ENCODE peak calls at places on chromosomes 16 and 17, in ten cellular contexts. U is breast epithelium, Y is AG10803, N is RWPE1, F is neural progenitor cell, T is AG09319, I is right lobe of liver, X is right atrium auricular region, H is endodermal cell, M is BJ. D is an unnamed sample.

GRCh38 chr16:19884611-19885455 is at the start of gene GPRC5B:
- DNase-seq in U (no peak), Y (no peak), N (peak), F (peak), T (no peak), I (peak), X (no peak), H (peak), M (no peak), D (no peak)

GRCh38 chr16:53626161-53626560 is 77.5 kb downstream of the RPGRIP1L start:
- DNase-seq in U (no peak), Y (no peak), N (no peak), F (no peak), T (no peak), I (no peak), X (no peak), H (no peak), M (no peak), D (no peak)

GRCh38 chr17:17206149-17206912 is at the start of gene PLD6:
- DNase-seq in U (peak), Y (peak), N (peak), F (no peak), T (peak), I (peak), X (peak), H (no peak), M (no peak), D (no peak)

GRCh38 chr17:39639566-39640458 is 2.9 kb downstream of the STARD3 start:
- DNase-seq in U (no peak), Y (no peak), N (no peak), F (no peak), T (no peak), I (no peak), X (no peak), H (no peak), M (no peak), D (no peak)

GRCh38 chr17:16872351-16872751 is 99.6 kb downstream of the TNFRSF13B start:
- DNase-seq in U (peak), Y (peak), N (no peak), F (no peak), T (no peak), I (no peak), X (no peak), H (peak), M (no peak), D (no peak)

GRCh38 chr17:68561319-68561718 is 39.8 kb downstream of the FAM20A start:
- DNase-seq in U (no peak), Y (no peak), N (no peak), F (no peak), T (no peak), I (no peak), X (no peak), H (no peak), M (no peak), D (no peak)

GRCh38 chr16:6684076-6684673 is 648.5 kb upstream of the RBFOX1 start:
- DNase-seq in U (no peak), Y (no peak), N (peak), F (peak), T (no peak), I (no peak), X (no peak), H (peak), M (no peak), D (no peak)

GRCh38 chr16:78292726-78293380 is 193.4 kb downstream of the WWOX start:
- DNase-seq in U (no peak), Y (no peak), N (no peak), F (no peak), T (no peak), I (peak), X (no peak), H (no peak), M (no peak), D (no peak)

GRCh38 chr17:42192189-42193126 is 1.8 kb downstream of the GHDC start:
- DNase-seq in U (no peak), Y (no peak), N (no peak), F (no peak), T (no peak), I (no peak), X (no peak), H (no peak), M (no peak), D (no peak)

GRCh38 chr17:80277751-80278671 is 17.4 kb downstream of the RNF213 start:
- DNase-seq in U (peak), Y (no peak), N (no peak), F (no peak), T (no peak), I (no peak), X (no peak), H (no peak), M (no peak), D (no peak)

GRCh38 chr17:41697122-41697962 is 8.7 kb downstream of the EIF1 start:
- DNase-seq in U (no peak), Y (peak), N (no peak), F (no peak), T (no peak), I (peak), X (peak), H (peak), M (no peak), D (no peak)

GRCh38 chr17:40474419-40475002 is 26.9 kb downstream of the TNS4 start:
- DNase-seq in U (no peak), Y (no peak), N (no peak), F (no peak), T (no peak), I (no peak), X (no peak), H (peak), M (no peak), D (no peak)

GRCh38 chr17:69466905-69467630 is 52.6 kb downstream of the MAP2K6 start:
- DNase-seq in U (no peak), Y (peak), N (no peak), F (peak), T (no peak), I (no peak), X (no peak), H (peak), M (peak), D (no peak)

GRCh38 chr17:79931517-79932309 is 92.5 kb upstream of the CBX4 start:
- DNase-seq in U (no peak), Y (no peak), N (no peak), F (no peak), T (no peak), I (no peak), X (no peak), H (no peak), M (no peak), D (no peak)

GRCh38 chr17:83103938-83104311 is 24.5 kb downstream of the METRNL start:
- DNase-seq in U (no peak), Y (no peak), N (no peak), F (no peak), T (no peak), I (no peak), X (no peak), H (no peak), M (no peak), D (no peak)

DNA sequence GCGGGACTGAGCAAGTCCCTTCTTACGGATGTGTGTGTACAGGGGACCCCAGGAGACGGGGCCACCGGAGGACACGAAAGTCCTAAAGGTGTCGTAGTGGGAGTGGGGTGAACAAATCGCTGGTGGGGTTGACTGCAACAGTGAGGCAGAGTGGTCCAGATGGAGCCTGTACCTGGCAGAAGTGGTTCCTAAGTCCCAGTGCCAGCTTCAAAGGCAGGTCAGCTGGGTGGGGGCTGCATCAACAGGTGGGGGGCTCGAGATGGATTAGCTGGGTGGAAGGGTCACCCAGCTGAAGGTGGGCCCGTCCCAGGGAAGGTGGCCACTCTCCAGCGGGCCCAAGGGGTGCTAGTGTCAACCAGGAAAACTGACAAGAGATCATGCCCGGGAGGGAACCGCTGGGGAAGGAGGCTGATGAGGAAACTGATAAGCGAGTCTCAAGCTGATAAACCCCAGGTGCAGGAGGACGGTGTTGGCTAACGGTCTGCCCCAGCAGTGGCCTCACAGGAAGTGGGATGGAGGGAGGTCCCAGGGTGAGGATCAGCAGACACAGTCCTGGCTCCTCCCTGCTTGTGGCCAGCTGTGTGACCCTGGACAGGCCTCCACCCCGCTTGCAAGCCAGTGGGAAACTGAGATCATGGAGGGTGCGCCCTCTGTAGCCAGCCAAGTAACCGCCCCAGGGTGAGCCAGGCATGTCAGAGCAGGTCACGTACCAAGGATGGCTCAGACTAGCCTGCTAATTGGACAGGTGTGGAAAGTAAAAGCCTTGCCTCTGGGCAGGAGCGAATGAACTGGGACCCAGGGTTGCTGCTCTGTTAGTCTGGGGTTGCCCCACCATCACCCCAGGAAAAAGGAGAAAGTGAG is 1.0 kb downstream of the ORAI3 start:
- DNase-seq in U (peak), Y (peak), N (peak), F (peak), T (peak), I (peak), X (peak), H (peak), M (peak), D (no peak)
- TF ChIP-seq CTCF in U (no peak), Y (peak), N (no peak), F (peak), T (peak), I (peak), X (no peak), H (peak), M (no peak), D (no peak)

GRCh38 chr17:44733753-44734152 is 25.0 kb upstream of the ADAM11 start:
- DNase-seq in U (no peak), Y (no peak), N (peak), F (peak), T (no peak), I (no peak), X (no peak), H (peak), M (no peak), D (no peak)
- TF ChIP-seq CTCF in U (no peak), Y (no peak), N (no peak), F (peak), T (peak), I (peak), X (no peak), H (peak), M (peak), D (peak)

GRCh38 chr17:74567397-74567796 is at the start of gene CD300H:
- DNase-seq in U (no peak), Y (no peak), N (no peak), F (no peak), T (no peak), I (no peak), X (no peak), H (no peak), M (no peak), D (no peak)

GRCh38 chr17:74569001-74569391 is 1.7 kb upstream of the CD300H start:
- DNase-seq in U (no peak), Y (no peak), N (no peak), F (no peak), T (no peak), I (no peak), X (no peak), H (no peak), M (no peak), D (no peak)

GRCh38 chr17:74565116-74565515 is 2.2 kb downstream of the CD300H start:
- DNase-seq in U (no peak), Y (no peak), N (no peak), F (no peak), T (no peak), I (no peak), X (no peak), H (no peak), M (no peak), D (no peak)

GRCh38 chr17:74568116-74568873 is 986 bp upstream of the CD300H start:
- DNase-seq in U (no peak), Y (peak), N (no peak), F (no peak), T (no peak), I (no peak), X (no peak), H (no peak), M (no peak), D (no peak)

GRCh38 chr17:74566132-74566753 is 1.1 kb downstream of the CD300H start:
- DNase-seq in U (no peak), Y (peak), N (peak), F (peak), T (no peak), I (no peak), X (no peak), H (peak), M (no peak), D (no peak)
- TF ChIP-seq CTCF in U (no peak), Y (peak), N (peak), F (peak), T (peak), I (peak), X (no peak), H (peak), M (peak), D (peak)

GRCh38 chr17:43517161-43517560 is 29.0 kb downstream of the ETV4 start:
- DNase-seq in U (no peak), Y (peak), N (no peak), F (no peak), T (no peak), I (no peak), X (no peak), H (no peak), M (no peak), D (no peak)
- TF ChIP-seq CTCF in U (no peak), Y (no peak), N (no peak), F (no peak), T (no peak), I (no peak), X (no peak), H (no peak), M (no peak), D (no peak)

GRCh38 chr17:76868176-76868668 is at the start of gene MGAT5B:
- DNase-seq in U (peak), Y (peak), N (peak), F (peak), T (peak), I (peak), X (peak), H (peak), M (no peak), D (no peak)
- TF ChIP-seq CTCF in U (no peak), Y (peak), N (peak), F (peak), T (peak), I (peak), X (peak), H (peak), M (peak), D (peak)

DNA sequence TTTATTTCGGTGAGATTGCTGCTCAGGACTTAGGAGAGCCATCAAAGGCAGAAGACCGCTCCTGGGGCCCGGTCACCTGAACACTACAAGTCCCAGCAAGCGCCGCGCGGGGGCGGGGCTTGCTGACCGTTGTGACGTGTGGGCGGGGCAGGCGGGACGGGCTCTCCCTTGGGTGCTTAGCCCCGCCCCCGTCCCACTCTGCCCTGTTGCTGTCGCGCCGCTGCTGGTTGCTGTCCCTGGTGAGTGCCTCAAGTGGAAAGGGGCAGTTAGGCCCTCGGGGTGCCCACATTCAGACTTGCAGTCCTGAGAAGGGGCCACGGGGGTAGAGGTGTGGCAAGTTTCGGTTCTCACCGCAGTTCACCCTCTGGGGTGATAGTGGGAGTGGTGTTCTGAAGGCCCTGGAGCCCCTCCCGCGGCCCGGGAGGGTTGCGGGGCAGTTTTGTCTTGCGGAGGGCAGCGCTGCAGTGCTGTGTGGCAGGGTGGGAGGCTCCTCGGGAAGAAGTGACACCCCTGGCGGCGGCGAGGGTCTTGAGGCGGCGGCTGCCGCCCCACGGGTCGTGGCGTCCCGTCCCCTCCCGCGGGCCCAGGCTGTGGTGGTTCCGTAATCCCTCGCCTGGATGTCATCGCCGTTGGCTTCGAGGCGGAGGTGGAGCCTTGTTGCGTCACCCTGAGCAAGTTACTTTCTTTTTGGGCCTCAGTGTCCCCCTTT is at the start of gene CALCOCO2:
- DNase-seq in U (peak), Y (peak), N (peak), F (peak), T (peak), I (peak), X (peak), H (peak), M (peak), D (peak)
- TF ChIP-seq CTCF in U (peak), Y (peak), N (no peak), F (peak), T (no peak), I (peak), X (no peak), H (peak), M (no peak), D (no peak)

GRCh38 chr17:64147110-64148016 is 17.4 kb upstream of the ERN1 start:
- DNase-seq in U (no peak), Y (peak), N (peak), F (no peak), T (no peak), I (no peak), X (peak), H (peak), M (no peak), D (no peak)

GRCh38 chr17:64148017-64148631 is 18.2 kb upstream of the ERN1 start:
- DNase-seq in U (no peak), Y (peak), N (no peak), F (no peak), T (no peak), I (no peak), X (peak), H (peak), M (no peak), D (no peak)

GRCh38 chr17:64146418-64147109 is 16.6 kb upstream of the ERN1 start:
- DNase-seq in U (peak), Y (peak), N (peak), F (peak), T (peak), I (peak), X (peak), H (peak), M (no peak), D (no peak)

GRCh38 chr17:64145751-64146417 is 15.9 kb upstream of the ERN1 start:
- DNase-seq in U (peak), Y (peak), N (peak), F (peak), T (peak), I (peak), X (peak), H (peak), M (peak), D (peak)

DNA sequence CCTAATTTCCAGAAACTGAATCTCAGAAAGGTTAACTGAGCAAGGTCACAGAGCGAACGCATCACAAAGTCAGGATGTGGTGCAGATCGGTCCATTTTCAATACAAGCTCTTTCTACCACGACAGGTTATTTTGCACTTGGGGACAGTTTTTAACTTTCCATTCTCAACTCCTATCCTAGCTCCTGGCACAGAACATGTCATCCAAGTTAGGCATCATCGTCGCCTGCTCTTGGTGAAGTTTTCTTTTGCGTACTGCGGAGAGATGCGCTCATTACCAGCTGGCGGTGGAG is 15.5 kb upstream of the ERN1 start:
- DNase-seq in U (no peak), Y (no peak), N (no peak), F (no peak), T (no peak), I (no peak), X (no peak), H (no peak), M (no peak), D (no peak)
- TF ChIP-seq CTCF in U (no peak), Y (peak), N (no peak), F (no peak), T (peak), I (no peak), X (no peak), H (no peak), M (no peak), D (no peak)

GRCh38 chr17:73156887-73157870 is 7.6 kb upstream of the SSTR2 start:
- DNase-seq in U (no peak), Y (no peak), N (no peak), F (peak), T (no peak), I (no peak), X (no peak), H (peak), M (no peak), D (no peak)

GRCh38 chr17:73158133-73158532 is 6.7 kb upstream of the SSTR2 start:
- DNase-seq in U (no peak), Y (no peak), N (no peak), F (no peak), T (no peak), I (no peak), X (no peak), H (no peak), M (no peak), D (no peak)

GRCh38 chr17:73151888-73152633 is 12.7 kb upstream of the SSTR2 start:
- DNase-seq in U (no peak), Y (no peak), N (no peak), F (no peak), T (no peak), I (no peak), X (no peak), H (no peak), M (no peak), D (no peak)

GRCh38 chr17:73155410-73156165 is 9.2 kb upstream of the SSTR2 start:
- DNase-seq in U (no peak), Y (no peak), N (no peak), F (peak), T (no peak), I (no peak), X (no peak), H (peak), M (no peak), D (no peak)

DNA sequence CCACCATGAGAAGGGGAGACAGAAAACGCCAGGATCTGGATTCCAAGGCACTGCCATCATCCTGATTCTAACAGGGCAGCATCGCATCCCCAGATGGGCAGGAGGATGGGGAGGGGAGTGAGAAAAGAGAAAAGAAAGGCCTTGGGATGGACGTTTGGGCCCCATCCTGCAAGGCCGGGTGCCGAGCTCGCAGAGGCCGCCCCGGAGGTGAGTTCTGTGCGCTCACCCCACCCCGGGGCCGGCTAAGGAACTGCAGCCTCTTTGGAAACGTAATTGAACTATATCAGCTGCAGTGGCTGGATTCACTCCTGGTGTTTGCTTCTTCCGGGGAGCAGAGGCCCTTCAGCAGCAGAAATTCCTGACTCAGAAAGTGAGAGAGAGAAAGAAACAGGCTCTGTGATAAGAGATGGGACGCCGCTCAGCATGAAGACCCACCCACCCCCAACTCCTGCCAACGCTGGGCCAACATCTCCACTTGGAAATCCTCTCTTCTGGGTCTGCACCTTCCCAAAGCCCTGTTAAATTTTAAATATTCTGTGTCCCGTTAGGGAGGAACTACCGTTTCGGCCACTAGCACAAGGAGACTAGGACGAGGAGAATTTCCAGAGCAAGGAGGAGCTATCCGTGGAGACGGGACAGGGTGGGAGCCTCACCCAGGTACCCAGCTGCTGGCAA is 8.5 kb upstream of the SSTR2 start:
- DNase-seq in U (peak), Y (peak), N (peak), F (peak), T (peak), I (peak), X (peak), H (peak), M (no peak), D (no peak)
- TF ChIP-seq CTCF in U (peak), Y (peak), N (peak), F (peak), T (peak), I (peak), X (peak), H (peak), M (peak), D (peak)

D was measured in chondrocyte.